ENCODE peak calls at places on chromosomes 12 and 14, in six cellular contexts. V is Jurkat, Clone E6-1; R is stimulated activated naive CD8-positive, alpha-beta T cell treated with anti-CD3 and anti-CD28 coated beads, Interleukin-15, Interleukin-2, amounts not matched to agents 100 U/mL and 50 U/mL, for 24 hours; J is uterus; I is stimulated activated CD4-positive, alpha-beta T cell treated with anti-CD3 and anti-CD28 coated beads, Interleukin-12 subunit alpha, Interleukin-12 subunit beta, amount 100 ng/mL, for 48 hours; F is erythroblast. B is an unnamed sample.

GRCh38 chr12:49521391-49521790 is 17.4 kb upstream of the KCNH3 start:
- DNase-seq in V (no peak), R (no peak), J (no peak), I (no peak), F (no peak), B (no peak)

GRCh38 chr14:74592476-74593191 is 19.4 kb downstream of the LTBP2 start:
- DNase-seq in V (no peak), R (no peak), J (no peak), I (no peak), F (no peak), B (no peak)

GRCh38 chr12:106141003-106141402 is 2.2 kb upstream of the NUAK1 start:
- DNase-seq in V (no peak), R (no peak), J (no peak), I (no peak), F (no peak), B (no peak)

GRCh38 chr12:123043536-123044001 is 63.1 kb downstream of the ARL6IP4 start:
- DNase-seq in V (peak), R (peak), J (peak), I (peak), F (peak), B (peak)

GRCh38 chr14:93543766-93544165 is 113.0 kb downstream of the UNC79 start:
- DNase-seq in V (no peak), R (no peak), J (no peak), I (no peak), F (peak), B (no peak)

GRCh38 chr14:80493620-80494019 is 282.3 kb upstream of the DIO2 start:
- DNase-seq in V (no peak), R (no peak), J (no peak), I (no peak), F (no peak), B (no peak)

GRCh38 chr14:94022532-94023411 is 3.4 kb upstream of the OTUB2 start:
- DNase-seq in V (no peak), R (no peak), J (no peak), I (no peak), F (no peak), B (no peak)

GRCh38 chr12:108560321-108560721 is 652 bp downstream of the SART3 start:
- DNase-seq in V (no peak), R (no peak), J (no peak), I (no peak), F (peak), B (no peak)

GRCh38 chr12:49888461-49889151 is 15.1 kb downstream of the FAIM2 start:
- DNase-seq in V (peak), R (no peak), J (no peak), I (no peak), F (no peak), B (no peak)

GRCh38 chr14:92937229-92937937 is 14.4 kb downstream of the CHGA start:
- DNase-seq in V (no peak), R (peak), J (no peak), I (no peak), F (no peak), B (no peak)

GRCh38 chr12:93242154-93242958 is 135.4 kb upstream of the NUDT4 start:
- DNase-seq in V (no peak), R (no peak), J (no peak), I (no peak), F (no peak), B (no peak)

GRCh38 chr12:12086975-12087692 is 16.4 kb downstream of the BCL2L14 start:
- DNase-seq in V (no peak), R (no peak), J (no peak), I (no peak), F (no peak), B (no peak)

GRCh38 chr14:68927956-68928675 is 51.0 kb downstream of the ACTN1 start:
- DNase-seq in V (no peak), R (no peak), J (no peak), I (no peak), F (no peak), B (no peak)

GRCh38 chr12:3054993-3055711 is 22.0 kb upstream of the TSPAN9 start:
- DNase-seq in V (no peak), R (no peak), J (peak), I (no peak), F (no peak), B (peak)

GRCh38 chr12:92055877-92056276 is 89.8 kb downstream of the BTG1 start:
- DNase-seq in V (no peak), R (no peak), J (no peak), I (peak), F (no peak), B (no peak)

GRCh38 chr12:45468751-45469615 is 253.1 kb downstream of the ANO6 start:
- DNase-seq in V (no peak), R (no peak), J (no peak), I (no peak), F (no peak), B (no peak)

GRCh38 chr12:67804168-67804567 is 155.6 kb downstream of the DYRK2 start:
- DNase-seq in V (peak), R (peak), J (no peak), I (peak), F (no peak), B (no peak)

GRCh38 chr12:52200086-52200782 is 8.4 kb upstream of the KRT80 start:
- DNase-seq in V (no peak), R (no peak), J (no peak), I (no peak), F (peak), B (no peak)

GRCh38 chr12:110185626-110186025 is 61.5 kb downstream of the IFT81 start:
- DNase-seq in V (no peak), R (no peak), J (no peak), I (no peak), F (no peak), B (no peak)

GRCh38 chr14:77094672-77095284 is 3.3 kb upstream of the CIPC start:
- DNase-seq in V (peak), R (peak), J (peak), I (peak), F (peak), B (peak)

GRCh38 chr12:52614381-52615207 is 3.8 kb downstream of the KRT73 start:
- DNase-seq in V (no peak), R (no peak), J (no peak), I (no peak), F (peak), B (no peak)

GRCh38 chr12:13273097-13273496 is 76.6 kb downstream of the EMP1 start:
- DNase-seq in V (no peak), R (no peak), J (no peak), I (no peak), F (no peak), B (no peak)

GRCh38 chr12:121820056-121820455 is 16.2 kb downstream of the SETD1B start:
- DNase-seq in V (no peak), R (no peak), J (no peak), I (no peak), F (no peak), B (no peak)

GRCh38 chr12:49131973-49132461 is 822 bp upstream of the TUBA1B start:
- DNase-seq in V (peak), R (peak), J (no peak), I (no peak), F (peak), B (no peak)

GRCh38 chr12:34400423-34400881 is 378.2 kb downstream of the ALG10 start:
- DNase-seq in V (no peak), R (no peak), J (peak), I (no peak), F (no peak), B (peak)

GRCh38 chr14:20332386-20332945 is 613 bp downstream of the CCNB1IP1 start:
- DNase-seq in V (no peak), R (no peak), J (no peak), I (no peak), F (no peak), B (no peak)

GRCh38 chr14:69879175-69880047 is at the start of gene SMOC1:
- DNase-seq in V (no peak), R (peak), J (no peak), I (peak), F (no peak), B (no peak)

GRCh38 chr12:108381793-108382436 is 42.8 kb upstream of the CMKLR1 start:
- DNase-seq in V (no peak), R (no peak), J (no peak), I (no peak), F (no peak), B (no peak)

GRCh38 chr14:64419003-64419402 is 30.9 kb downstream of the MTHFD1 start:
- DNase-seq in V (no peak), R (no peak), J (no peak), I (no peak), F (no peak), B (no peak)

GRCh38 chr14:40129162-40129561 is 696.9 kb upstream of the FBXO33 start:
- DNase-seq in V (no peak), R (no peak), J (no peak), I (no peak), F (no peak), B (no peak)

GRCh38 chr14:94355191-94355794 is 32.2 kb upstream of the SERPINA6 start:
- DNase-seq in V (no peak), R (no peak), J (no peak), I (no peak), F (no peak), B (peak)

GRCh38 chr12:95815635-95816212 is 25.2 kb upstream of the NTN4 start:
- DNase-seq in V (peak), R (no peak), J (no peak), I (no peak), F (no peak), B (no peak)

GRCh38 chr14:23145794-23146422 is 26.9 kb upstream of the CEBPE start:
- DNase-seq in V (no peak), R (no peak), J (peak), I (no peak), F (no peak), B (no peak)

GRCh38 chr14:89096946-89097345 is 272.5 kb downstream of the TTC8 start:
- DNase-seq in V (no peak), R (no peak), J (no peak), I (no peak), F (no peak), B (no peak)

GRCh38 chr14:96176275-96176674 is 28.4 kb upstream of the BDKRB2 start:
- DNase-seq in V (no peak), R (no peak), J (no peak), I (no peak), F (no peak), B (no peak)

GRCh38 chr12:50734409-50735263 is 29.3 kb upstream of the ATF1 start:
- DNase-seq in V (peak), R (peak), J (no peak), I (peak), F (peak), B (no peak)

B was measured in ovary.